ENCODE peak calls at places on chromosome 17, in six cellular contexts. One of them, this sample, is unnamed.

GRCh38 chr17:43732961-43733360 is 25.6 kb downstream of the SOST start:
- DNase-seq in progenitor cell of endocrine pancreas: no peak
- DNase-seq in GM19239: no peak
- DNase-seq in HS-5: peak
- DNase-seq in NCI-H69: no peak
- DNase-seq in tibial artery: no peak
- DNase-seq in this sample: no peak

GRCh38 chr17:20211246-20211645 is 202.1 kb downstream of the SPECC1 start:
- DNase-seq in progenitor cell of endocrine pancreas: no peak
- DNase-seq in GM19239: no peak
- DNase-seq in HS-5: no peak
- DNase-seq in NCI-H69: no peak
- DNase-seq in tibial artery: no peak
- DNase-seq in this sample: no peak

GRCh38 chr17:50328360-50328759 is 17.6 kb upstream of the XYLT2 start:
- DNase-seq in progenitor cell of endocrine pancreas: no peak
- DNase-seq in GM19239: no peak
- DNase-seq in HS-5: no peak
- DNase-seq in NCI-H69: peak
- DNase-seq in tibial artery: no peak
- DNase-seq in this sample: no peak

GRCh38 chr17:37701424-37702020 is 43.3 kb downstream of the HNF1B start:
- DNase-seq in progenitor cell of endocrine pancreas: no peak
- DNase-seq in GM19239: peak
- DNase-seq in HS-5: no peak
- DNase-seq in NCI-H69: peak
- DNase-seq in tibial artery: no peak
- DNase-seq in this sample: peak

GRCh38 chr17:83057397-83057761 is 22.0 kb upstream of the METRNL start:
- DNase-seq in progenitor cell of endocrine pancreas: no peak
- DNase-seq in GM19239: no peak
- DNase-seq in HS-5: no peak
- DNase-seq in NCI-H69: no peak
- DNase-seq in tibial artery: no peak
- DNase-seq in this sample: no peak

GRCh38 chr17:73707358-73707757 is 63.1 kb upstream of the SDK2 start:
- DNase-seq in progenitor cell of endocrine pancreas: no peak
- DNase-seq in GM19239: no peak
- DNase-seq in HS-5: no peak
- DNase-seq in NCI-H69: no peak
- DNase-seq in tibial artery: no peak
- DNase-seq in this sample: no peak

GRCh38 chr17:57502696-57503307 is 242.3 kb downstream of the CCDC182 start:
- DNase-seq in progenitor cell of endocrine pancreas: no peak
- DNase-seq in GM19239: no peak
- DNase-seq in HS-5: no peak
- DNase-seq in NCI-H69: peak
- DNase-seq in tibial artery: no peak
- DNase-seq in this sample: peak

GRCh38 chr17:40362696-40363479 is 1.6 kb downstream of the GJD3 start:
- DNase-seq in progenitor cell of endocrine pancreas: peak
- DNase-seq in GM19239: peak
- DNase-seq in HS-5: no peak
- DNase-seq in NCI-H69: peak
- DNase-seq in tibial artery: no peak
- DNase-seq in this sample: peak

GRCh38 chr17:15083225-15083624 is 181.9 kb downstream of the PMP22 start:
- DNase-seq in progenitor cell of endocrine pancreas: no peak
- DNase-seq in GM19239: no peak
- DNase-seq in HS-5: no peak
- DNase-seq in NCI-H69: no peak
- DNase-seq in tibial artery: no peak
- DNase-seq in this sample: no peak

GRCh38 chr17:67484261-67484660 is 107.2 kb downstream of the PITPNC1 start:
- DNase-seq in progenitor cell of endocrine pancreas: no peak
- DNase-seq in GM19239: no peak
- DNase-seq in HS-5: no peak
- DNase-seq in NCI-H69: no peak
- DNase-seq in tibial artery: no peak
- DNase-seq in this sample: peak